ENCODE peak calls at places on chromosomes 4 and X, in ten cellular contexts. R is Peyer's patch, N is NB4, V is heart left ventricle, D is stomach, C is A673, I is fibroblast of lung, W is tibial nerve, A is ovary, M is HCT116. U is an unnamed sample.

GRCh38 chr4:115470763-115471162 is 357.3 kb upstream of the NDST4 start:
- DNase-seq in R (no peak), N (no peak), V (no peak), D (no peak), C (no peak), I (no peak), W (no peak), A (no peak), M (no peak), U (no peak)

GRCh38 chr4:57405359-57405758 is 295.2 kb upstream of the IGFBP7 start:
- DNase-seq in R (no peak), N (no peak), V (no peak), D (no peak), C (no peak), I (no peak), W (no peak), A (no peak), M (no peak), U (no peak)

GRCh38 chrX:115233497-115234219 is at the start of gene LRCH2:
- DNase-seq in R (peak), N (no peak), V (peak), D (no peak), C (peak), I (no peak), W (peak), A (peak), M (no peak), U (peak)

GRCh38 chrX:20530319-20530979 is 263.7 kb upstream of the RPS6KA3 start:
- DNase-seq in R (no peak), N (peak), V (peak), D (peak), C (peak), I (peak), W (peak), A (peak), M (peak), U (peak)

GRCh38 chr4:85861064-85861767 is 386.3 kb downstream of the ARHGAP24 start:
- DNase-seq in R (no peak), N (no peak), V (no peak), D (peak), C (no peak), I (no peak), W (no peak), A (no peak), M (no peak), U (no peak)

GRCh38 chr4:8095956-8096689 is 62.5 kb downstream of the ABLIM2 start:
- DNase-seq in R (no peak), N (no peak), V (peak), D (no peak), C (no peak), I (no peak), W (no peak), A (no peak), M (no peak), U (no peak)

GRCh38 chrX:112645774-112646173 is 34.0 kb downstream of the LHFPL1 start:
- DNase-seq in R (no peak), N (no peak), V (no peak), D (no peak), C (no peak), I (no peak), W (no peak), A (no peak), M (no peak), U (no peak)

GRCh38 chrX:140141444-140142029 is 176.2 kb upstream of the CXorf66 start:
- DNase-seq in R (no peak), N (peak), V (no peak), D (peak), C (peak), I (peak), W (no peak), A (no peak), M (peak), U (no peak)

GRCh38 chrX:46260502-46260901 is 284.7 kb downstream of the ZNF674 start:
- DNase-seq in R (no peak), N (no peak), V (no peak), D (no peak), C (no peak), I (no peak), W (no peak), A (no peak), M (no peak), U (no peak)

GRCh38 chr4:102343964-102344519 is 1.2 kb downstream of the SLC39A8 start:
- DNase-seq in R (no peak), N (peak), V (no peak), D (no peak), C (peak), I (no peak), W (no peak), A (no peak), M (peak), U (no peak)

GRCh38 chr4:6988016-6988715 is 55.0 kb upstream of the TADA2B start:
- DNase-seq in R (peak), N (peak), V (no peak), D (no peak), C (no peak), I (no peak), W (no peak), A (no peak), M (no peak), U (no peak)
- H3K4me3 ChIP-seq in R (peak), N (peak), V (peak), D (peak), C (peak), I (peak), W (peak), A (peak), M (peak), U (peak)

GRCh38 chr4:151674804-151675290 is 86.0 kb downstream of the GATB start:
- DNase-seq in R (peak), N (no peak), V (peak), D (peak), C (no peak), I (peak), W (no peak), A (peak), M (no peak), U (no peak)
- TF ChIP-seq CTCF in R (no peak), N (no peak), V (no peak), D (no peak), C (no peak), I (no peak), W (no peak), A (no peak), M (no peak), U (no peak)

GRCh38 chr4:175674219-175674618 is 137.8 kb downstream of the GPM6A start:
- DNase-seq in R (no peak), N (no peak), V (no peak), D (no peak), C (no peak), I (no peak), W (no peak), A (no peak), M (no peak), U (no peak)
- H3K4me3 ChIP-seq in R (no peak), N (no peak), V (no peak), D (no peak), C (no peak), I (no peak), W (no peak), A (no peak), M (no peak), U (no peak)

GRCh38 chrX:86946569-86946968 is 571.0 kb upstream of the KLHL4 start:
- DNase-seq in R (no peak), N (peak), V (no peak), D (no peak), C (peak), I (peak), W (no peak), A (no peak), M (no peak), U (no peak)
- TF ChIP-seq CTCF in R (peak), N (peak), V (peak), D (no peak), C (peak), I (peak), W (peak), A (no peak), M (peak), U (peak)

DNA sequence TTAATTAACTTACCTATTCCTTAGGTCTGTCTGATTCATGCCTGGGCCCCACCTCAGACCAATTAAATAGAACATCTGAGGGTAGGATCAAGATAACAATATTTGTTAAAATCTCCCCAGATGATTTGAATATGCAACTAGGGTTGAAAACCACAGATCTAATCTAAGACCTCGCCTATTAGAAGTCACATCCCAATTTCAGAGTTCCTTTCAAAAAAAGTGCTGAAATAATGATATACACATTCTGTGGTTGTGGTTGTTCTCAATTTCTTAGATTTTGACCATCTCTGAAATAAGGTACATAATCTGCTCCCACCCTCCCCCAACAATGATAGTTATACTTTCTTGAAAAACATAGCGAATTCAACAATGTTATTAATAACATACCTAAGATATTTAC is 27.7 kb downstream of the NIPAL1 start:
- DNase-seq in R (no peak), N (no peak), V (no peak), D (no peak), C (no peak), I (no peak), W (no peak), A (no peak), M (no peak), U (no peak)
- H3K4me3 ChIP-seq in R (no peak), N (no peak), V (no peak), D (no peak), C (no peak), I (no peak), W (no peak), A (no peak), M (no peak), U (no peak)

GRCh38 chrX:136397001-136397400 is 90.7 kb upstream of the BRS3 start:
- DNase-seq in R (no peak), N (peak), V (no peak), D (no peak), C (no peak), I (no peak), W (no peak), A (no peak), M (no peak), U (no peak)
- TF ChIP-seq CTCF in R (no peak), N (no peak), V (no peak), D (no peak), C (no peak), I (no peak), W (no peak), A (no peak), M (no peak), U (no peak)

DNA sequence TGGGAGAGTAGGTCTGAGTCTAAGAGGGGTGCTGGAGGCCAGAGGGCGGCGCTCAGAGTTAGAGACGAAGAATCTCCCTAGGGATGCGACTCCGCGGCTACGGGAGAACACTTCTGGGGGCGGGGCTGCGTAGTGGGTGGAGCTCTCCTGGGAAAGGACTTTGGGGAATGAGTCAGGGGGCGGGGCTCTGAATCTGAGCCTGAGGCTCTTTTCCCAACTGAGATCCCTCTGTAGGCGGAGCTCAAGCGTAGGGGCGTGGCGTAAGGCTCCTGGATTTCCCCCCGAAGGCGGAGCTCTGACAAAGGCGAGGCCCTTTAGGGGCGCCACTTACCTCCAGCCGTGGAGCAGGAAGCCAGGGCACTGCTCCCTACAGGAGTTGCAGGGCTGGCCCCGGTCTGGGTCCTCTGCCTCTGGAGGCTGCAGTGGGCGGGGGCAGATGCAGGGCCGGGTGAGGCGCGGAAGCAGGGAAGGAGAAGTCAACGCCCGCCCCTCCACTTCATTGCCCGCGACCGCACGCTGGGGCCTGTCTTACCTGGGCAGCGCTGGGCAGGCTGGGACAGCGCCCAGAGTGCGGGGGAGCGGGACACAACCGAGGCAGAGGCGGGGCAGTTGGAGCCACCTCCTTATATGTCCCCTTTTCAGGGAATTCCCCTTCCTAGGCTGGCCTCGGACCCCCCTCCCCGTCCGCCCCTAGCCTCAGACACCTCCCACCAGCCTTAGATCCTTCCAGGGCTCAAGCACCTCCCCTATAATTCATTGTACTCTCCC is 1.7 kb downstream of the PRICKLE3 start:
- DNase-seq in R (peak), N (peak), V (peak), D (peak), C (peak), I (peak), W (peak), A (peak), M (peak), U (peak)
- H3K4me3 ChIP-seq in R (peak), N (peak), V (peak), D (peak), C (peak), I (peak), W (peak), A (peak), M (peak), U (peak)

GRCh38 chrX:2408856-2409255 is 91.9 kb downstream of the DHRSX start:
- DNase-seq in R (no peak), N (no peak), V (no peak), D (no peak), C (no peak), I (no peak), W (no peak), A (no peak), M (no peak), U (no peak)
- TF ChIP-seq CTCF in R (no peak), N (no peak), V (no peak), D (no peak), C (no peak), I (no peak), W (no peak), A (no peak), M (no peak), U (no peak)

GRCh38 chr4:143406523-143406922 is 69.8 kb downstream of the GAB1 start:
- DNase-seq in R (no peak), N (no peak), V (peak), D (peak), C (no peak), I (peak), W (peak), A (no peak), M (no peak), U (no peak)
- H3K4me3 ChIP-seq in R (no peak), N (no peak), V (no peak), D (no peak), C (no peak), I (no peak), W (no peak), A (no peak), M (no peak), U (no peak)

U was measured in pancreas.